ENCODE peak calls at places on chromosomes 2 and 18, in six cellular contexts. X is T follicular helper cell, W is A673, R is anterior cingulate cortex, O is GM03348, P is left cardiac atrium. B is an unnamed sample.

GRCh38 chr2:236833501-236834186 is 252.0 kb upstream of the COPS8 start:
- DNase-seq in X (no peak), W (no peak), R (no peak), O (no peak), P (no peak), B (no peak)

GRCh38 chr2:125710561-125710960 is 945.4 kb upstream of the GYPC start:
- DNase-seq in X (no peak), W (no peak), R (no peak), O (no peak), P (no peak), B (no peak)

GRCh38 chr2:177169810-177170514 is 42.6 kb upstream of the HNRNPA3 start:
- DNase-seq in X (no peak), W (no peak), R (no peak), O (no peak), P (no peak), B (peak)

GRCh38 chr2:159873136-159873728 is 75.2 kb upstream of the CD302 start:
- DNase-seq in X (no peak), W (no peak), R (no peak), O (no peak), P (no peak), B (no peak)

GRCh38 chr2:40230717-40231300 is 221.1 kb downstream of the SLC8A1 start:
- DNase-seq in X (no peak), W (no peak), R (no peak), O (peak), P (no peak), B (no peak)

GRCh38 chr18:39770399-39770798 is 2184.6 kb upstream of the PIK3C3 start:
- DNase-seq in X (no peak), W (peak), R (no peak), O (no peak), P (no peak), B (no peak)

GRCh38 chr2:46032996-46033395 is 264.2 kb upstream of the EPAS1 start:
- DNase-seq in X (no peak), W (no peak), R (no peak), O (no peak), P (no peak), B (no peak)

GRCh38 chr18:45775241-45775676 is 50.2 kb upstream of the SIGLEC15 start:
- DNase-seq in X (peak), W (peak), R (peak), O (peak), P (peak), B (no peak)

GRCh38 chr2:96881349-96882195 is 11.7 kb upstream of the SEMA4C start:
- DNase-seq in X (no peak), W (peak), R (no peak), O (no peak), P (no peak), B (no peak)

GRCh38 chr2:169797601-169798000 is 1.1 kb upstream of the SSB start:
- DNase-seq in X (no peak), W (no peak), R (no peak), O (no peak), P (no peak), B (no peak)

GRCh38 chr2:130727286-130727924 is 1.5 kb upstream of the GPR148 start:
- DNase-seq in X (peak), W (peak), R (peak), O (peak), P (peak), B (no peak)